ENCODE peak calls at places on chromosome 4, in seven cellular contexts. J is GM23338, D is upper lobe of left lung, T is A549, Y is tibial artery, V is lower lobe of right lung, N is psoas muscle. K is an unnamed sample.

GRCh38 chr4:20698382-20698781 is 1.9 kb upstream of the PACRGL start:
- DNase-seq in J (no peak), D (no peak), T (no peak), Y (no peak), V (no peak), N (no peak), K (no peak)

GRCh38 chr4:56817840-56818491 is 3.5 kb downstream of the SPINK2 start:
- DNase-seq in J (no peak), D (no peak), T (no peak), Y (no peak), V (no peak), N (no peak), K (no peak)

GRCh38 chr4:123802082-123802658 is 405.6 kb downstream of the SPRY1 start:
- DNase-seq in J (no peak), D (no peak), T (no peak), Y (no peak), V (no peak), N (no peak), K (no peak)

GRCh38 chr4:73853246-73853704 is at the start of gene PF4V1:
- DNase-seq in J (peak), D (peak), T (no peak), Y (peak), V (peak), N (peak), K (no peak)

GRCh38 chr4:184099541-184099966 is 118.1 kb downstream of the ENPP6 start:
- DNase-seq in J (no peak), D (no peak), T (no peak), Y (no peak), V (no peak), N (no peak), K (no peak)

GRCh38 chr4:38371391-38371851 is 292.6 kb upstream of the KLF3 start:
- DNase-seq in J (no peak), D (no peak), T (no peak), Y (no peak), V (no peak), N (no peak), K (no peak)

GRCh38 chr4:37246891-37247290 is 2.3 kb downstream of the NWD2 start:
- DNase-seq in J (no peak), D (no peak), T (no peak), Y (no peak), V (no peak), N (no peak), K (no peak)

GRCh38 chr4:36310793-36311192 is 29.4 kb downstream of the DTHD1 start:
- DNase-seq in J (no peak), D (no peak), T (no peak), Y (peak), V (no peak), N (no peak), K (no peak)

GRCh38 chr4:86615501-86615900 is 21.4 kb downstream of the PTPN13 start:
- DNase-seq in J (no peak), D (no peak), T (no peak), Y (no peak), V (no peak), N (no peak), K (no peak)

GRCh38 chr4:33543941-33544450 is 2700.3 kb downstream of the ARAP2 start:
- DNase-seq in J (no peak), D (no peak), T (no peak), Y (no peak), V (no peak), N (no peak), K (no peak)

GRCh38 chr4:143406523-143406922 is 69.8 kb downstream of the GAB1 start:
- DNase-seq in J (no peak), D (no peak), T (no peak), Y (peak), V (peak), N (peak), K (peak)

GRCh38 chr4:97366661-97367060 is 776.6 kb downstream of the STPG2 start:
- DNase-seq in J (no peak), D (no peak), T (no peak), Y (no peak), V (no peak), N (no peak), K (no peak)

GRCh38 chr4:118905546-118905945 is 16.9 kb downstream of the SYNPO2 start:
- DNase-seq in J (no peak), D (no peak), T (no peak), Y (no peak), V (no peak), N (peak), K (no peak)

GRCh38 chr4:121139533-121140222 is 24.4 kb downstream of the TNIP3 start:
- DNase-seq in J (no peak), D (no peak), T (no peak), Y (no peak), V (no peak), N (no peak), K (no peak)

GRCh38 chr4:11182031-11182430 is 246.7 kb downstream of the HS3ST1 start:
- DNase-seq in J (no peak), D (no peak), T (no peak), Y (no peak), V (no peak), N (no peak), K (no peak)

GRCh38 chr4:47213539-47213938 is 182.2 kb downstream of the GABRB1 start:
- DNase-seq in J (no peak), D (no peak), T (no peak), Y (no peak), V (no peak), N (no peak), K (no peak)

GRCh38 chr4:177371452-177371851 is 61.8 kb downstream of the NEIL3 start:
- DNase-seq in J (no peak), D (no peak), T (no peak), Y (no peak), V (no peak), N (no peak), K (no peak)

GRCh38 chr4:71026086-71026485 is 32.6 kb downstream of the DCK start:
- DNase-seq in J (no peak), D (no peak), T (peak), Y (no peak), V (no peak), N (no peak), K (no peak)

GRCh38 chr4:40848251-40848650 is 98.5 kb downstream of the NSUN7 start:
- DNase-seq in J (peak), D (no peak), T (no peak), Y (no peak), V (no peak), N (no peak), K (no peak)

GRCh38 chr4:176236909-176237308 is 32.1 kb downstream of the ASB5 start:
- DNase-seq in J (no peak), D (no peak), T (no peak), Y (no peak), V (no peak), N (no peak), K (no peak)

GRCh38 chr4:165737309-165737972 is 135.6 kb upstream of the TLL1 start:
- DNase-seq in J (no peak), D (no peak), T (no peak), Y (no peak), V (no peak), N (no peak), K (no peak)

GRCh38 chr4:165806613-165807012 is 66.4 kb upstream of the TLL1 start:
- DNase-seq in J (no peak), D (no peak), T (no peak), Y (no peak), V (no peak), N (no peak), K (no peak)

GRCh38 chr4:168540086-168540864 is 43.4 kb downstream of the PALLD start:
- DNase-seq in J (no peak), D (no peak), T (no peak), Y (no peak), V (no peak), N (no peak), K (no peak)

GRCh38 chr4:8400641-8401325 is 39.7 kb downstream of the ACOX3 start:
- DNase-seq in J (no peak), D (no peak), T (no peak), Y (no peak), V (peak), N (no peak), K (no peak)

GRCh38 chr4:66613591-66613990 is 931.7 kb downstream of the CENPC start:
- DNase-seq in J (no peak), D (no peak), T (no peak), Y (no peak), V (no peak), N (no peak), K (no peak)

GRCh38 chr4:24044610-24045589 is 155.1 kb upstream of the PPARGC1A start:
- DNase-seq in J (peak), D (no peak), T (no peak), Y (no peak), V (no peak), N (no peak), K (no peak)

GRCh38 chr4:8770518-8771257 is 101.0 kb downstream of the HMX1 start:
- DNase-seq in J (peak), D (no peak), T (no peak), Y (peak), V (peak), N (peak), K (no peak)

GRCh38 chr4:42445038-42445437 is 47.8 kb downstream of the SHISA3 start:
- DNase-seq in J (no peak), D (no peak), T (no peak), Y (no peak), V (no peak), N (no peak), K (no peak)

GRCh38 chr4:60656171-60656570 is 544.0 kb upstream of the ADGRL3 start:
- DNase-seq in J (peak), D (no peak), T (no peak), Y (no peak), V (no peak), N (no peak), K (no peak)

GRCh38 chr4:170978990-170979389 is 834.2 kb upstream of the GALNTL6 start:
- DNase-seq in J (peak), D (no peak), T (no peak), Y (no peak), V (no peak), N (no peak), K (no peak)

GRCh38 chr4:8303485-8304281 is 34.1 kb downstream of the HTRA3 start:
- DNase-seq in J (no peak), D (no peak), T (peak), Y (peak), V (no peak), N (peak), K (no peak)

GRCh38 chr4:124873361-124874171 is 161.0 kb upstream of the ANKRD50 start:
- DNase-seq in J (peak), D (no peak), T (no peak), Y (no peak), V (no peak), N (no peak), K (no peak)

GRCh38 chr4:71389149-71389840 is 50.5 kb downstream of the SLC4A4 start:
- DNase-seq in J (no peak), D (no peak), T (no peak), Y (peak), V (no peak), N (no peak), K (no peak)

GRCh38 chr4:2935762-2936743 is 27.2 kb downstream of the NOP14 start:
- DNase-seq in J (no peak), D (no peak), T (no peak), Y (peak), V (no peak), N (peak), K (peak)

GRCh38 chr4:2938906-2939305 is 24.3 kb downstream of the NOP14 start:
- DNase-seq in J (no peak), D (no peak), T (no peak), Y (peak), V (no peak), N (peak), K (peak)

GRCh38 chr4:2936773-2937145 is 26.4 kb downstream of the NOP14 start:
- DNase-seq in J (no peak), D (no peak), T (no peak), Y (peak), V (no peak), N (peak), K (peak)

GRCh38 chr4:2937986-2938385 is 25.2 kb downstream of the NOP14 start:
- DNase-seq in J (no peak), D (no peak), T (no peak), Y (peak), V (no peak), N (peak), K (no peak)

DNA sequence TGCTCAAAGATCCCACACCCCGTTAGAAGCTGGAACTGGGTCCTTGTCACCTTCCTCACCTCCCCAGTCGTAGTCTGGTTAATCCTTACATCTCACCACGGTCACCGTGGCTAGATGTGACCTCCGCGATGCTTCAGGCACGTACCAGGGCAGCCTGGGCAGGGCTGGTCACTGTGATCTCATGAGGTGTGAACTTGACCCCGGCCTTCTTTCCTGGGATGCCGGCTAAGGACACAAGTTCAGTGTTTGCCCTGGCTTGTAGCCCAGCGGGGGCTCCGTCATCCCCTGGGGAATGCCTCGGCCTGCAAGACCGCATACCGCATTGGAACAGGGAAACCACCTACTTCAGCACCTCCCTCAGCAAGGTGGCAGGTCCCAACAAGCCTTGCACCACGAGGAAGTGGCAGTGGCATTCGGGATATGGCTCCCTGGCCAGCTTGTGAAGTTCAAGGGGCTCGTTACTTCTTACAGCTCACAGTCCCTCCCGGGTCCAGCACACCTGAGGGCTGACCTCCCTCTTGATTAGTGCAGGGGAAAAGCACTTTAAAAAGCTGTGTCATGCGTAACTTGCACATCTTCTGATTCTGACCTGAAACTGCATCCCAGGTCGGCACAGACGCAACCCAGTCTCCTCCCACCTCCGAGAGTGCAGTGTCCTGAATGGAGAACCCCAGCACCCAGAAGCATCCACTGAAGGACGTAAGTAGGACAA is 25.9 kb downstream of the NOP14 start:
- DNase-seq in J (no peak), D (no peak), T (no peak), Y (peak), V (peak), N (peak), K (peak)
- H3K27ac ChIP-seq in J (peak), D (peak), T (peak), Y (no peak), V (peak), N (peak), K (no peak)

DNA sequence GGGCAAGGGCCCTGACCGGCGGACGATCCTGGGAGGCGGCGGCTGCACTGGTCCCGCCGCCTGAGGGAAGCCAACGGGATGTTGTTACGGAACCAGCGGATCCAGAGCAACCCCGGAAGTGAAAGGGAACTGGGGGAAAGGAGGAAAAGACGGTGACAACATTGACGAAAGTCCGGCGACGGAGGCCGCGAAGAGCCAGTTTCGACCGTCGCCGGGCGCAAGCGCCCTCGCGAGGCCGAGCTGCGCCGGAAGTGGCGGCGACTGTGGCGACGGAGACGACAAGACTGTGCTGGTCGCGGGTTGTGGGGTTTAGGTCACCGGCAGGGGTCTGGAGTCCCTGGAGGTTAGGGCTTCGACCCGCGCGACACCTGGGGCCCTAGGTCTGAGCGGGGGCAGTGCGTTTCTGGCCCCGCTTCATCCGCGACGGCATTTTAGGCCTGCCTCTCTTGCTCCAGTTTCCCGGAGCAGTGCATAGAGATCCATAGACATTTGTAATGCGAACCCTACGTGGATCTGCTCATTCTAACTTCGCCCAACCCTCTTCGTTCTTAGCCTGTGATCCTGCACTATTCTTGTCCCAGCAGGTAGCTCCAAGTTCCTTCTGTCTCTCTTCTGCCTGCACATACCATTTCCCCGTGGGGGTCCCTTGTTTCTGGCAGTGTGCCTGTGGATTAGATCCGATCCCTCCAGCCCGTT is at the start of gene BOD1L1:
- DNase-seq in J (peak), D (peak), T (peak), Y (peak), V (peak), N (peak), K (peak)
- TF ChIP-seq CTCF in J (peak), D (peak), T (peak), Y (peak), V (peak), N (peak), K (peak)

DNA sequence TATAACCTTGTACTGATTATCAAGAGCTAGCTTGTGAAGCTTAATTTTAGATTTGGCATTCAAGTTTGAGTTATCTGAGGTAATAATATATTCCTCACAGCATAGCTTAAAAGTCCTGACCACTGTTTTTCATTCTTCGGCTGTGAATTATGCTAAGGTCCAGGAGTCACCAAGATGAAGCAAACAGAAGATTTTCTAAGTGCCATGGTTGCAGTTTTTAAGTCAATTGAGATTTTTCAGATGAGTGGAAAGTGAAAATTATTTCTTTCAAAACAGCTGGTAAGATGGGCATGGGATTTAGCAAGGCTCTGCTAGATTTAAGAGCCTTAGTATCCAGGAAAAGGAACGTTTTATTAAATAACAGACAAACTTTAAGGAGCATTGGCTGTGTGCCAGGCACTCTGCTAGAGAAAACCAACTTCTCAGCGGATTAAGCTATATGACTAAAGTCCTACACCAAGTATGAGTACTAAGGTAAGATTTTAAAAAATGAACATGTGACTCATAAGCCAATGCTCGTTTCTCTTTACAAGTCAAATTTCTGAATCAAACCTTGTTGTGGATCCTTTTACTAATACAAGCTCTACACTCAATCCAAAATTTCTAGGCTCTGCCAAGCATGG is 149.9 kb upstream of the IL15 start:
- DNase-seq in J (no peak), D (no peak), T (no peak), Y (no peak), V (no peak), N (no peak), K (no peak)
- H3K27ac ChIP-seq in J (no peak), D (no peak), T (no peak), Y (no peak), V (no peak), N (no peak), K (no peak)

GRCh38 chr4:6910340-6910959 is 824 bp downstream of the TBC1D14 start:
- DNase-seq in J (peak), D (peak), T (peak), Y (no peak), V (no peak), N (no peak), K (no peak)

GRCh38 chr4:6909970-6910339 is 329 bp downstream of the TBC1D14 start:
- DNase-seq in J (peak), D (peak), T (peak), Y (no peak), V (peak), N (peak), K (no peak)

GRCh38 chr4:6909113-6909969 is at the start of gene TBC1D14:
- DNase-seq in J (peak), D (peak), T (peak), Y (peak), V (peak), N (peak), K (peak)

GRCh38 chr4:6907658-6908191 is 1.9 kb upstream of the TBC1D14 start:
- DNase-seq in J (peak), D (no peak), T (peak), Y (no peak), V (peak), N (no peak), K (no peak)

DNA sequence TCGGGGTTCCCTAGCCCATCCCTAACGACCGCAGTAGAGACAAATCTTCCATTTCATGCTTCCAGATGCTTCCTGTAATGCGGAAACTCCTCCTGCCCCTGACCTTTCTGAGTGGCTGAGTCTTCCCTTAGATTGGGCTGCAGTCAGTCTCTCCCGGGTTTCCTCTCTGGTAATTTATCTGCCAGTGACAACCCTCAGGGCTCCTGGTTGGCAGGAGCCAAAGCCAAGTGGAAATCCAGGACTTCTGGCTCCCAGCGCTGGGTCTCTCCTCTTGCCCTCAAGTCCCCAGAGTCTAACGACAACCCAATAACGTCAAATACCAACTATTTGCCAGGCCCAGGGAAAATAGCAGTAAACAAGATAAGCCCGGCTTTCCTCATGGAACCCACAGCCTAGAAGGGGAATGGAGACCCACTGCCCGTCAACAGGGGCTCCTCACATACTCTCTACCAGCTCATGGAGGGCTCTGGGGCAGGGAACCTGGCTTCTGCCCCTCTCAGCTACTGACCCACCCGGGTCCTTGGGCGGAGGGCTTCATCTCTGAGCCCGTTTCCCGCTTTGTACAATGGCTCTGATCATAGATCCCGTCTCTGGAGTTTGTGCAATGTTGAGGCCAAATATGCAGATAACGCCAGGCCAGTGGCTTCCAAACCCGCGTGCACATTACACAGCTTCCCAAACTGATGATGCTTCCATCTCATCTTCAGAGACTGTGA is 1.1 kb upstream of the TBC1D14 start:
- DNase-seq in J (no peak), D (no peak), T (no peak), Y (no peak), V (no peak), N (peak), K (no peak)
- TF ChIP-seq CTCF in J (no peak), D (no peak), T (no peak), Y (no peak), V (no peak), N (no peak), K (no peak)

GRCh38 chr4:87908341-87908740 is 67.2 kb upstream of the SPP1 start:
- DNase-seq in J (no peak), D (no peak), T (no peak), Y (no peak), V (no peak), N (no peak), K (no peak)
- H3K27ac ChIP-seq in J (no peak), D (no peak), T (no peak), Y (no peak), V (no peak), N (no peak), K (no peak)

K was measured in coronary artery.